ENCODE peak calls at places on chromosome 14, in ten cellular contexts. T, D, X, L, S, Y, V, N, E and M are unnamed samples.

GRCh38 chr14:21014761-21015190 is 10.1 kb downstream of the NDRG2 start:
- DNase-seq in Y (peak), L (peak), X (peak), S (peak), V (peak), N (peak), T (peak), E (peak), D (peak), M (peak)

GRCh38 chr14:29262979-29263378 is 496.4 kb downstream of the FOXG1 start:
- DNase-seq in X (no peak), S (no peak), L (no peak), Y (no peak), T (no peak), E (no peak), N (no peak), V (no peak), D (no peak), M (no peak)

GRCh38 chr14:55731247-55731872 is 151.4 kb downstream of the KTN1 start:
- DNase-seq in X (no peak), N (no peak), Y (no peak), S (no peak), E (no peak), D (no peak), L (no peak), T (no peak), V (no peak), M (no peak)

GRCh38 chr14:68141531-68142088 is 322.0 kb downstream of the RAD51B start:
- DNase-seq in L (no peak), T (no peak), S (no peak), X (no peak), E (no peak), Y (no peak), V (no peak), N (no peak), D (no peak), M (no peak)

GRCh38 chr14:84028205-84028604 is 1501.7 kb upstream of the FLRT2 start:
- DNase-seq in L (no peak), Y (no peak), E (no peak), D (no peak), X (no peak), N (no peak), V (no peak), S (no peak), T (no peak), M (no peak)

GRCh38 chr14:102362084-102362483 is 606 bp downstream of the CINP start:
- DNase-seq in L (peak), Y (no peak), N (no peak), E (peak), V (no peak), T (no peak), D (no peak), S (no peak), X (no peak), M (peak)

GRCh38 chr14:105162374-105162979 is 6.1 kb downstream of the JAG2 start:
- DNase-seq in L (no peak), Y (no peak), V (no peak), E (no peak), S (no peak), N (no peak), T (no peak), X (no peak), D (no peak), M (peak)

GRCh38 chr14:50067723-50068495 is 48.5 kb downstream of the VCPKMT start:
- DNase-seq in N (no peak), E (no peak), V (no peak), Y (no peak), S (no peak), D (no peak), X (no peak), L (peak), T (no peak), M (no peak)

GRCh38 chr14:74459289-74459946 is 33.4 kb upstream of the SYNDIG1L start:
- DNase-seq in S (no peak), N (no peak), V (no peak), E (no peak), X (peak), T (peak), D (peak), Y (peak), L (peak), M (peak)

GRCh38 chr14:24430143-24430681 is 458 bp downstream of the KHNYN start:
- DNase-seq in Y (peak), D (peak), N (peak), T (peak), L (peak), V (no peak), E (no peak), S (peak), X (peak), M (no peak)

GRCh38 chr14:104107101-104107581 is 21.6 kb downstream of the ASPG start:
- DNase-seq in L (peak), E (no peak), X (no peak), V (no peak), T (no peak), Y (no peak), D (no peak), S (no peak), N (no peak), M (no peak)

GRCh38 chr14:90291699-90292098 is 35.3 kb downstream of the PSMC1 start:
- DNase-seq in E (no peak), N (no peak), T (no peak), S (no peak), X (no peak), Y (no peak), V (no peak), L (no peak), D (no peak), M (no peak)

GRCh38 chr14:76761198-76761848 is at the start of gene VASH1:
- DNase-seq in E (peak), S (peak), N (peak), D (peak), X (peak), Y (peak), T (peak), L (peak), V (peak), M (no peak)

GRCh38 chr14:105878554-105878953 is 352.2 kb downstream of the TMEM121 start:
- DNase-seq in L (no peak), D (no peak), Y (no peak), S (no peak), V (no peak), T (no peak), X (no peak), N (peak), E (no peak), M (no peak)

GRCh38 chr14:33432407-33433023 is 493.8 kb downstream of the NPAS3 start:
- DNase-seq in D (no peak), Y (peak), N (no peak), T (no peak), L (no peak), V (no peak), X (peak), E (no peak), S (peak), M (no peak)

GRCh38 chr14:65186951-65187350 is 84.6 kb upstream of the MAX start:
- DNase-seq in D (no peak), N (no peak), Y (no peak), X (peak), S (no peak), L (no peak), V (no peak), E (no peak), T (no peak), M (no peak)

GRCh38 chr14:54622189-54622958 is 55.4 kb downstream of the SAMD4A start:
- DNase-seq in N (no peak), T (no peak), L (peak), Y (no peak), V (no peak), E (no peak), X (no peak), D (no peak), S (no peak), M (no peak)

GRCh38 chr14:23117371-23118020 is 1.6 kb downstream of the CEBPE start:
- DNase-seq in V (no peak), Y (no peak), E (no peak), N (no peak), S (no peak), D (no peak), X (no peak), T (no peak), L (no peak), M (no peak)

GRCh38 chr14:89748004-89748403 is 206.5 kb downstream of the EFCAB11 start:
- DNase-seq in V (no peak), N (no peak), S (no peak), L (no peak), E (no peak), X (no peak), T (no peak), Y (no peak), D (no peak), M (no peak)

GRCh38 chr14:100062602-100063001 is 2.6 kb upstream of the EVL start:
- DNase-seq in T (no peak), E (no peak), S (no peak), D (no peak), N (no peak), V (no peak), L (no peak), Y (no peak), X (no peak), M (no peak)

GRCh38 chr14:61565836-61566536 is 129.3 kb upstream of the HIF1A start:
- DNase-seq in T (peak), E (no peak), Y (no peak), S (no peak), X (no peak), N (no peak), D (no peak), V (no peak), L (no peak), M (no peak)

GRCh38 chr14:67228325-67228984 is 12.8 kb upstream of the PALS1 start:
- DNase-seq in N (no peak), Y (no peak), L (no peak), E (no peak), T (peak), V (no peak), X (no peak), D (no peak), S (no peak), M (no peak)

GRCh38 chr14:65170768-65171251 is 68.5 kb upstream of the MAX start:
- DNase-seq in S (peak), N (no peak), X (peak), E (peak), T (peak), L (peak), V (peak), D (peak), Y (peak), M (no peak)

GRCh38 chr14:99117671-99118045 is 154.3 kb downstream of the BCL11B start:
- DNase-seq in Y (no peak), D (no peak), L (no peak), N (no peak), T (no peak), V (no peak), S (no peak), E (no peak), X (no peak), M (no peak)

GRCh38 chr14:90733139-90733808 is 83.0 kb downstream of the TTC7B start:
- DNase-seq in V (peak), X (peak), N (no peak), E (no peak), S (peak), D (no peak), T (no peak), Y (no peak), L (no peak), M (no peak)